ENCODE peak calls at places on chromosomes 1 and 21, in four cellular contexts. One of them, this sample, is unnamed.

GRCh38 chr21:45455321-45456013 is 50.5 kb downstream of the COL18A1 start:
- DNase-seq in upper lobe of left lung: peak
- DNase-seq in K562: no peak
- DNase-seq in HCT116: no peak
- DNase-seq in this sample: no peak

GRCh38 chr1:237124856-237125462 is 83.0 kb downstream of the RYR2 start:
- DNase-seq in HCT116: peak
- DNase-seq in upper lobe of left lung: no peak
- DNase-seq in K562: peak
- DNase-seq in this sample: peak

GRCh38 chr1:110012100-110012499 is 22.3 kb upstream of the STRIP1 start:
- DNase-seq in HCT116: no peak
- DNase-seq in K562: no peak
- DNase-seq in upper lobe of left lung: no peak
- DNase-seq in this sample: no peak

GRCh38 chr1:23478896-23479790 is 4.8 kb downstream of the ASAP3 start:
- DNase-seq in upper lobe of left lung: no peak
- DNase-seq in HCT116: no peak
- DNase-seq in K562: peak
- DNase-seq in this sample: peak

GRCh38 chr1:43716559-43717281 is 9.4 kb downstream of the ST3GAL3 start:
- DNase-seq in HCT116: no peak
- DNase-seq in K562: no peak
- DNase-seq in upper lobe of left lung: no peak
- DNase-seq in this sample: no peak

GRCh38 chr1:4837201-4837600 is 182.8 kb downstream of the AJAP1 start:
- DNase-seq in HCT116: no peak
- DNase-seq in upper lobe of left lung: no peak
- DNase-seq in K562: no peak
- DNase-seq in this sample: no peak

GRCh38 chr1:48228156-48228555 is 5.6 kb downstream of the SLC5A9 start:
- DNase-seq in K562: no peak
- DNase-seq in HCT116: no peak
- DNase-seq in upper lobe of left lung: no peak
- DNase-seq in this sample: no peak

GRCh38 chr21:29074783-29075182 is 1.3 kb upstream of the CCT8 start:
- DNase-seq in HCT116: no peak
- DNase-seq in upper lobe of left lung: no peak
- DNase-seq in K562: no peak
- DNase-seq in this sample: no peak

GRCh38 chr1:200438911-200439310 is 29.1 kb upstream of the ZNF281 start:
- DNase-seq in K562: no peak
- DNase-seq in upper lobe of left lung: no peak
- DNase-seq in HCT116: no peak
- DNase-seq in this sample: no peak

GRCh38 chr1:10867138-10867721 is 70.8 kb upstream of the CASZ1 start:
- DNase-seq in upper lobe of left lung: peak
- DNase-seq in HCT116: no peak
- DNase-seq in K562: peak
- DNase-seq in this sample: peak

GRCh38 chr1:33142483-33143065 is 39.3 kb downstream of the TRIM62 start:
- DNase-seq in HCT116: no peak
- DNase-seq in K562: no peak
- DNase-seq in upper lobe of left lung: no peak
- DNase-seq in this sample: no peak

GRCh38 chr1:16112558-16113555 is 39.4 kb upstream of the FAM131C start:
- DNase-seq in HCT116: no peak
- DNase-seq in K562: peak
- DNase-seq in upper lobe of left lung: no peak
- DNase-seq in this sample: no peak

GRCh38 chr1:208007938-208008342 is 97.0 kb upstream of the CD34 start:
- DNase-seq in K562: no peak
- DNase-seq in upper lobe of left lung: no peak
- DNase-seq in HCT116: no peak
- DNase-seq in this sample: no peak

DNA sequence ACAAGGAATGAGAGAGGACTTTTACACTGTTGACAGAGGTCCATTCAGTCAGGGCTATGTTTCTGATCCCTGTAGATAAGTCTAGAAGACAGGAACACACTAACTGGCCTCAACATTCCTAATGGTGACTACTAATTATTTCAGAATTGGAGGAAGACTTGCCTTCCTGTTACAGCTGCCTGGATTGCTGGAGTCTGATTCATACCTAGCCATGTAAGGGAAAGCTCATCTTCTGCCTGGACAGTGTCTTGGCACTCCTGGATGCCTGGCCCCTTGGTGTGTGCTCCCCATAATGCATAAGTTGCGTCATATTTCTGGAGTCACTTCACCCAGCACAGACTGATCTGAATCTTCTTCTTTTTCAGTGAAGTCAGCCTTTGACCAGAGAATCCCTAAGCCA is 326.0 kb upstream of the RUNX1 start:
- DNase-seq in K562: no peak
- DNase-seq in HCT116: no peak
- DNase-seq in upper lobe of left lung: no peak
- DNase-seq in this sample: no peak
- TF ChIP-seq POLR2A in K562: no peak
- TF ChIP-seq POLR2A in HCT116: no peak
- TF ChIP-seq POLR2A in upper lobe of left lung: no peak
- TF ChIP-seq POLR2A in this sample: no peak

GRCh38 chr1:162561616-162562451 is at the start of gene UAP1:
- DNase-seq in HCT116: no peak
- DNase-seq in upper lobe of left lung: no peak
- DNase-seq in K562: no peak
- DNase-seq in this sample: no peak

GRCh38 chr1:162562452-162562828 is 918 bp downstream of the UAP1 start:
- DNase-seq in HCT116: no peak
- DNase-seq in upper lobe of left lung: no peak
- DNase-seq in K562: no peak
- DNase-seq in this sample: no peak

GRCh38 chr1:162560303-162561036 is 1.1 kb upstream of the UAP1 start:
- DNase-seq in upper lobe of left lung: no peak
- DNase-seq in HCT116: no peak
- DNase-seq in K562: no peak
- DNase-seq in this sample: no peak

GRCh38 chr1:162557536-162557935 is 4.0 kb upstream of the UAP1 start:
- DNase-seq in upper lobe of left lung: no peak
- DNase-seq in K562: no peak
- DNase-seq in HCT116: no peak
- DNase-seq in this sample: no peak

DNA sequence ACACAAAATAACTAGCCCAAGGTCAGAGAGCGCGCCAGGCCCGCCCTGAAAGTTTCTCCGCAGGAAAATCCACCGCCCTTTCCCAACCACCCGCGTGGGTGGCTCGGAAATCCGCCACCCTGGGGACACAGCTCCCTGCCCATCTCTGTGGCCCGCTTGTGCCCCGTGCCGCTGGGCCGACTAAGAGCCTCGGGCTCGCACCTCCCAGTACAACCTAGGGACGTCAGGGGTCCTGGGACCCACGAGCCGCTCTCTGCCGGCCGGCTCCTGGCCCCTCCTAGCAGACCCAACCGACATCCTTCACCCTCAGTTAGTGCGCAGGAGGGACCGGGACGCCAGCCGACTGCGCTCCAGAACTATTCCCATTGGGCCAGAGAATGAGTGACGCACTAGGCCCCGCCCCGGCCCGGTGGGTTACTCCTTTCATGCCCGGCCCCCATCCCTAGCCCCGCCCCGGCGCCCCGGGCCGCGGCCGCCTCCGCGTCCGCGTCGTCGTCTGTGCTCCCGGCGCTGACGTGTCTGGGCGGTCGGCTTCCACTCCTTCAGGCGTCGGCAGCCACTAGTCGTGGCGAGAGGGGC is 396 bp upstream of the UAP1 start:
- DNase-seq in K562: peak
- DNase-seq in upper lobe of left lung: peak
- DNase-seq in HCT116: peak
- DNase-seq in this sample: peak
- TF ChIP-seq POLR2A in K562: peak
- TF ChIP-seq POLR2A in upper lobe of left lung: peak
- TF ChIP-seq POLR2A in HCT116: no peak
- TF ChIP-seq POLR2A in this sample: peak

GRCh38 chr1:212608956-212609700 is 567 bp downstream of the ATF3 start:
- DNase-seq in K562: peak
- DNase-seq in upper lobe of left lung: peak
- DNase-seq in HCT116: no peak
- DNase-seq in this sample: peak

GRCh38 chr1:212609701-212610574 is 1.4 kb downstream of the ATF3 start:
- DNase-seq in HCT116: no peak
- DNase-seq in K562: no peak
- DNase-seq in upper lobe of left lung: no peak
- DNase-seq in this sample: no peak

GRCh38 chr1:212611000-212611636 is 2.6 kb downstream of the ATF3 start:
- DNase-seq in K562: no peak
- DNase-seq in HCT116: no peak
- DNase-seq in upper lobe of left lung: no peak
- DNase-seq in this sample: no peak

GRCh38 chr1:212612251-212612961 is 3.8 kb downstream of the ATF3 start:
- DNase-seq in K562: no peak
- DNase-seq in HCT116: no peak
- DNase-seq in upper lobe of left lung: no peak
- DNase-seq in this sample: no peak

GRCh38 chr1:212610575-212610967 is 2.0 kb downstream of the ATF3 start:
- DNase-seq in HCT116: no peak
- DNase-seq in upper lobe of left lung: no peak
- DNase-seq in K562: no peak
- DNase-seq in this sample: no peak
- TF ChIP-seq POLR2A in HCT116: no peak
- TF ChIP-seq POLR2A in upper lobe of left lung: no peak
- TF ChIP-seq POLR2A in K562: no peak
- TF ChIP-seq POLR2A in this sample: no peak

DNA sequence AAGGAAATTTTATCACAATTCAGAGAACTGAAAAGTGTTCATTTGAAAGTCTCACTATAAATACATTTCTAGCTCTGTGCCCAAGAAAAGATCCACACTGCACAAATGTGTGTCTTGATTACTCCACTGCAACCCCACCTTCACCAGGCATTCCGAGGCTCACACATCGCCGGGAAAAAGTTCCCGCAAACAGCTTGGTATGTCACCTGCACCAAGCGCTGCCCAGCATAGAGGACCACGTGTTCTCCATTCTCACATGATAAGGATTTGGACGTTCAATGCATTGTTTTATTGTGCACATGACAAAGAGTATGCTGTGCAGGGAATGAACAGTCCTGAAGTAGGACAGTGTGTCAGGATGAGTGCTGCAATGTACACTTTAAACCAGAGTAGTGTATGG is 70.1 kb downstream of the ERG start:
- DNase-seq in HCT116: no peak
- DNase-seq in upper lobe of left lung: no peak
- DNase-seq in K562: no peak
- DNase-seq in this sample: no peak
- TF ChIP-seq POLR2A in HCT116: no peak
- TF ChIP-seq POLR2A in upper lobe of left lung: no peak
- TF ChIP-seq POLR2A in K562: no peak
- TF ChIP-seq POLR2A in this sample: no peak

This sample was measured in H54.